ENCODE peak calls at places on chromosome 1, in ten cellular contexts. A is dorsolateral prefrontal cortex, J is fibroblast of pulmonary artery, P is neural progenitor cell, K is GM23338, M is neural crest cell, T is RWPE1, N is H9, Q is IMR-90, Z is kidney epithelial cell. U is an unnamed sample.

GRCh38 chr1:181310560-181310959 is 172.8 kb upstream of the CACNA1E start:
- DNase-seq in A (no peak), Z (no peak), N (no peak), Q (no peak), T (no peak), J (no peak), K (no peak), M (no peak), P (no peak), U (no peak)

GRCh38 chr1:161738627-161739287 is 10.8 kb upstream of the DUSP12 start:
- DNase-seq in N (peak; percentile 40), Q (peak; percentile 88), M (no peak), J (peak; percentile 89), K (peak; percentile 79), P (peak; percentile 74), Z (no peak), T (peak; percentile 45), A (no peak), U (peak; percentile 55)

GRCh38 chr1:245079021-245079609 is 75.7 kb upstream of the KIF26B start:
- DNase-seq in P (peak; percentile 18), M (no peak), Z (no peak), T (peak; percentile 24), A (no peak), J (peak; percentile 87), N (no peak), K (peak; percentile 42), Q (peak; percentile 77), U (no peak)

GRCh38 chr1:11616766-11617165 is 37.5 kb downstream of the FBXO2 start:
- DNase-seq in K (no peak), A (no peak), J (no peak), N (no peak), Z (no peak), M (no peak), Q (no peak), P (no peak), T (no peak), U (no peak)

GRCh38 chr1:31215083-31215570 is 24.6 kb downstream of the NKAIN1 start:
- DNase-seq in A (no peak), M (no peak), T (no peak), Q (no peak), J (peak; percentile 17), N (no peak), Z (no peak), P (no peak), K (no peak), U (no peak)

GRCh38 chr1:228552596-228553176 is 65.5 kb downstream of the RNF187 start:
- DNase-seq in M (no peak), Z (no peak), A (no peak), N (no peak), Q (no peak), K (no peak), P (no peak), T (no peak), J (no peak), U (no peak)

GRCh38 chr1:161068306-161069200 is 1.1 kb downstream of the ARHGAP30 start:
- DNase-seq in M (no peak), P (no peak), N (peak; percentile 65), J (no peak), K (peak; percentile 56), Z (no peak), Q (no peak), T (no peak), A (no peak), U (peak; percentile 72)

GRCh38 chr1:234409328-234409727 is 36.1 kb downstream of the COA6 start:
- DNase-seq in A (no peak), T (no peak), N (no peak), Q (peak; percentile 8), M (no peak), K (no peak), P (no peak), J (no peak), Z (no peak), U (no peak)

GRCh38 chr1:53684741-53685140 is 54.2 kb downstream of the GLIS1 start:
- DNase-seq in Q (no peak), Z (no peak), A (no peak), K (no peak), P (no peak), J (no peak), N (no peak), M (no peak), T (no peak), U (no peak)

GRCh38 chr1:100921110-100921706 is 25.3 kb downstream of the SLC30A7 start:
- DNase-seq in M (no peak), J (peak; percentile 79), Z (no peak), K (peak; percentile 76), T (peak; percentile 30), N (no peak), P (peak; percentile 69), Q (peak; percentile 65), A (no peak), U (no peak)

GRCh38 chr1:207433435-207433834 is 20.7 kb upstream of the CR2 start:
- DNase-seq in P (no peak), K (no peak), N (no peak), A (no peak), J (no peak), T (no peak), M (no peak), Q (no peak), Z (no peak), U (no peak)

DNA sequence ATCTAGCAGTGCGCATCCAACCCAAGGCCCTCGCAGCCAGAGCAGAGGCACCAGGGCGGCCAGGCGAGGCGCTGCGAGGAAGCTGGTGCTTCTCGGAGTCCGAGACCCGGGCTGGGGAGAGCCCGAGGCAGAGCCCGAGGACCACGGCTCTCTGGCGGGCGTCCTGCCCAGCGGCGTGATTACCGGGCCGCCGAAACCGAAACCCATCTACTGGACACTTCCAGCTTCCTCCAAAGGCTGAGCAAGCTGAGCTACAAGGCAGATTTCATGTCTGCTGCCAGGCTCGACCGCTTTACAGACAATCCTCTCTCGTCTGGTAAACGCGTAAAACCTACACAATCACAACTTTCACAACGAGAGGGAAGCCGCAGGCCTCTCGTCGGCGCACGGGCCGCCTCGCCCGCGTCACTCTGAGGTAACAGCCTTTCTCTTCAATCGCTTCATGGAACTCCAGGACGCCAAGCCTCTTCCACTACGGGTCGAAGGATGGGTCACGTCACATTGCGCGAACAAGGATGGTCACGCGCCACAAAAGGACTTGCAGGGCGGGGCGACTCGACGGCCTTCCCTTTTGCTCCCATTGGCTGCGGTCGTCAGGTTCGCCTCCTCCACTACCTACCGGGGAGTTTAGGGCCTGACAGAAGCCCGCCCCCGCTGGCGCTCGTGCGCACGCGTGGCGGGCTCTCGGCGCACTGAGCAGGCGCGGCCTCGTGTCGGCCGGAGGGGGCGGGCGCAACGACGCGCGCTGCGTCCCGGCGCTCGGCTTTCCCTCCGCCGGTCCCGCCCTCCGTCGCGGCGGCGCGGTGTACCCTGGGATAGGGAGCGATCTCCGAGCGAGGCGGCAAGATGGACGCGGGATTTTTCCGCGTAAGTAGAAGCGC is at the start of gene SRRM1:
- DNase-seq in M (peak; percentile 89), T (peak; percentile 99), N (peak; percentile 100), A (peak; percentile 100), J (peak; percentile 100), P (peak; percentile 99), Q (peak; percentile 100), Z (peak; percentile 99), K (peak; percentile 99), U (peak; percentile 96)
- TF ChIP-seq CTCF in M (no peak), T (peak; percentile 7), N (no peak), A (no peak), J (no peak), P (peak; percentile 19), Q (peak; percentile 10), Z (no peak), K (peak; percentile 20), U (no peak)

DNA sequence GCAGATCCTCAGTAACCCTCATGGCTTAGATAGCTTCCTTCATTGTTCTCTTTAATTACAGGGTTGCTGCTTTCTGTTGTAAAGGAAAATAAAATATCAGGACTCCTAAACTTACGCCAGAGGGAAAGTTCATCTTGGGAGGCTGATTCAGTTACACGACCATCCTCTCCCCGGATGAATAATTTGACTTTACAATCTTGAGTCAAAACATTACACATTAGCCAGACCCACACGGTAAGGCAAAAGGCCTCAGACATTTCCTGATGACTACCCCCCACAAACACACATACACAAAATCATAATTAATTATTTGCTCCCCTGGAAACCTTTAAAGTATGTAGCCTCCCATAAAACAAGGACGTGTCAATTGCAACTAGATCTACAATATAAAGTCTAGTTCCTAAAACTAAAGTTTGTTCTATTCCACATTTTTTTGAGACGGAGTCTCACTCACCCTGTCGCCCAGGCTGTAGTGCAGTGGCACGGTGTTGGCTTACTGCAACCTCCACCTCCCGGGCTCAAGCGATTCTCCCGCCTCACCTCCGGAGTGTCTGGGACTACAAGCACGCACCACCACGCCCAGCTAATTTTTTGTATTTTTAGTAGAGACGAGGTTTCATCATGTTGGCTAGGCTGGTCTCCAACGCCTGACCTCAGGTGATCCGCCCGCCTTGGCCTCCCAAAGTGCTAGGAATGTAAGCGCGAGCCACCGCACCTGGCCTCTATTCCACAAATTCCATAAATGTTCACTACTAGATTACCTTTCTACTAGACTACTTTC is 830 bp upstream of the PRDX1 start:
- DNase-seq in M (no peak), A (no peak), Z (no peak), N (peak; percentile 36), T (no peak), Q (peak; percentile 64), P (no peak), K (peak; percentile 41), J (no peak), U (no peak)
- TF ChIP-seq CTCF in M (peak; percentile 2), A (no peak), Z (no peak), N (no peak), T (no peak), Q (no peak), P (no peak), K (no peak), J (no peak), U (no peak)

GRCh38 chr1:235933483-235934116 is 66.9 kb upstream of the LYST start:
- DNase-seq in N (no peak), J (no peak), M (no peak), T (no peak), K (no peak), Q (no peak), P (no peak), A (no peak), Z (no peak), U (no peak)
- TF ChIP-seq CTCF in N (no peak), J (no peak), M (no peak), T (no peak), K (peak; percentile 18), Q (no peak), P (no peak), A (no peak), Z (peak; percentile 2), U (no peak)

GRCh38 chr1:50329332-50329932 is 93.8 kb downstream of the DMRTA2 start:
- DNase-seq in Q (no peak), T (peak; percentile 50), K (peak; percentile 39), P (no peak), Z (no peak), A (no peak), J (no peak), M (no peak), N (no peak), U (no peak)

GRCh38 chr1:50332941-50333594 is 90.2 kb downstream of the DMRTA2 start:
- DNase-seq in Z (no peak), N (peak; percentile 85), K (peak; percentile 85), J (peak; percentile 45), A (no peak), Q (peak; percentile 13), P (peak; percentile 90), M (peak; percentile 69), T (peak; percentile 41), U (peak; percentile 25)

GRCh38 chr1:50335914-50336313 is 87.3 kb downstream of the DMRTA2 start:
- DNase-seq in M (no peak), P (no peak), Z (no peak), N (no peak), A (no peak), Q (no peak), J (no peak), K (no peak), T (no peak), U (no peak)

GRCh38 chr1:50335036-50335435 is 88.2 kb downstream of the DMRTA2 start:
- DNase-seq in N (no peak), P (no peak), J (no peak), M (no peak), Z (no peak), K (no peak), A (no peak), Q (no peak), T (no peak), U (no peak)

GRCh38 chr1:50333595-50333974 is 89.7 kb downstream of the DMRTA2 start:
- DNase-seq in A (no peak), N (peak; percentile 78), M (peak; percentile 59), J (peak; percentile 31), K (peak; percentile 78), Z (no peak), T (peak; percentile 27), Q (peak; percentile 3), P (peak; percentile 84), U (peak; percentile 21)
- TF ChIP-seq CTCF in A (peak; percentile 55), N (peak; percentile 75), M (peak; percentile 68), J (peak; percentile 27), K (peak; percentile 83), Z (peak; percentile 43), T (peak; percentile 2), Q (peak; percentile 62), P (peak; percentile 67), U (no peak)